ENCODE peak calls at places on chromosome 3, in four cellular contexts. B is HEK293T, M is left lung, E is NCI-H1694 treated with DMSO at 0.1 percent for 48 hours. Q is an unnamed sample.

GRCh38 chr3:143586565-143586964 is 261.7 kb downstream of the SLC9A9 start:
- DNase-seq in B (no peak), M (no peak), E (no peak), Q (no peak)

GRCh38 chr3:7396534-7396933 is 535.6 kb downstream of the GRM7 start:
- DNase-seq in B (no peak), M (no peak), E (no peak), Q (no peak)

GRCh38 chr3:46280105-46280797 is 38.0 kb downstream of the CCR3 start:
- DNase-seq in B (no peak), M (no peak), E (no peak), Q (no peak)

GRCh38 chr3:38556640-38557358 is 60.7 kb downstream of the EXOG start:
- DNase-seq in B (no peak), M (no peak), E (no peak), Q (no peak)

GRCh38 chr3:149657458-149657795 is 398 bp downstream of the WWTR1 start:
- DNase-seq in B (no peak), M (no peak), E (no peak), Q (no peak)

GRCh38 chr3:39249453-39250115 is 30.3 kb downstream of the CX3CR1 start:
- DNase-seq in B (no peak), M (no peak), E (no peak), Q (no peak)

GRCh38 chr3:12891985-12892839 is 50.8 kb upstream of the RPL32 start:
- DNase-seq in B (peak), M (no peak), E (no peak), Q (peak)

GRCh38 chr3:155809181-155809580 is 3.1 kb upstream of the C3orf33 start:
- DNase-seq in B (no peak), M (no peak), E (no peak), Q (no peak)

GRCh38 chr3:67593761-67594234 is 60.6 kb downstream of the SUCLG2 start:
- DNase-seq in B (no peak), M (no peak), E (no peak), Q (no peak)

GRCh38 chr3:43162573-43163084 is 56.8 kb upstream of the POMGNT2 start:
- DNase-seq in B (no peak), M (no peak), E (no peak), Q (no peak)

GRCh38 chr3:149832086-149832485 is 19.1 kb downstream of the RNF13 start:
- DNase-seq in B (no peak), M (no peak), E (no peak), Q (no peak)

GRCh38 chr3:45010718-45011355 is 15.3 kb upstream of the CLEC3B start:
- DNase-seq in B (no peak), M (no peak), E (no peak), Q (no peak)

GRCh38 chr3:30632521-30632920 is 26.1 kb downstream of the TGFBR2 start:
- DNase-seq in B (no peak), M (no peak), E (no peak), Q (no peak)

GRCh38 chr3:185320949-185321348 is 42.0 kb upstream of the MAP3K13 start:
- DNase-seq in B (no peak), M (no peak), E (no peak), Q (no peak)

GRCh38 chr3:128485283-128486156 is 7.5 kb downstream of the GATA2 start:
- DNase-seq in B (no peak), M (peak), E (no peak), Q (no peak)

GRCh38 chr3:159031280-159031679 is 229.4 kb downstream of the MFSD1 start:
- DNase-seq in B (no peak), M (no peak), E (no peak), Q (no peak)

GRCh38 chr3:158491968-158492367 is 79.0 kb upstream of the MLF1 start:
- DNase-seq in B (no peak), M (no peak), E (no peak), Q (no peak)

GRCh38 chr3:58824285-58824684 is 157.7 kb upstream of the FAM3D start:
- DNase-seq in B (peak), M (no peak), E (peak), Q (peak)

Q was measured in endothelial cell.